ENCODE peak calls at places on chromosomes 16 and 17, in eight cellular contexts. N, V, E, K, A, O, Z and M are unnamed samples.

GRCh38 chr16:48632137-48632774 is 22.3 kb upstream of the N4BP1 start:
- DNase-seq in E (no peak), V (no peak), N (no peak), A (peak), Z (peak), K (no peak), O (no peak), M (peak)

GRCh38 chr17:55417411-55418268 is 4.0 kb downstream of the MMD start:
- DNase-seq in K (no peak), A (no peak), E (no peak), V (no peak), Z (no peak), O (no peak), N (no peak), M (no peak)

GRCh38 chr16:84453061-84453752 is 51.3 kb downstream of the MEAK7 start:
- DNase-seq in E (no peak), N (no peak), A (no peak), Z (no peak), V (no peak), K (no peak), O (no peak), M (peak)

GRCh38 chr17:36485805-36486203 is 677 bp upstream of the ZNHIT3 start:
- DNase-seq in K (no peak), N (peak), Z (no peak), E (no peak), O (no peak), A (no peak), V (no peak), M (no peak)

GRCh38 chr16:10181196-10182162 is 749 bp downstream of the GRIN2A start:
- DNase-seq in E (peak), Z (peak), O (no peak), N (peak), A (peak), K (peak), V (peak), M (peak)

GRCh38 chr17:47744168-47745036 is 11.4 kb downstream of the TBX21 start:
- DNase-seq in V (no peak), O (no peak), Z (no peak), N (no peak), E (no peak), K (no peak), A (no peak), M (no peak)

GRCh38 chr17:70040336-70040735 is 34.7 kb upstream of the KCNJ16 start:
- DNase-seq in V (peak), A (no peak), N (no peak), O (no peak), E (no peak), Z (no peak), K (no peak), M (no peak)

GRCh38 chr16:4319454-4319853 is 3.6 kb downstream of the GLIS2 start:
- DNase-seq in O (no peak), K (no peak), E (no peak), Z (peak), N (peak), A (no peak), V (no peak), M (peak)

GRCh38 chr16:56950881-56951771 is 10.6 kb upstream of the CETP start:
- DNase-seq in K (no peak), O (no peak), A (peak), Z (peak), N (peak), E (peak), V (peak), M (peak)

GRCh38 chr17:48012151-48012520 is 25.5 kb downstream of the COPZ2 start:
- DNase-seq in O (no peak), Z (peak), N (peak), K (peak), E (peak), A (peak), V (no peak), M (peak)

GRCh38 chr17:31802502-31802901 is 56.5 kb downstream of the COPRS start:
- DNase-seq in A (no peak), Z (no peak), O (no peak), E (no peak), N (no peak), K (no peak), V (peak), M (no peak)

GRCh38 chr17:44005865-44006580 is 1.6 kb downstream of the NAGS start:
- DNase-seq in Z (peak), O (no peak), K (peak), E (peak), A (peak), V (no peak), N (peak), M (peak)

GRCh38 chr17:65121916-65122821 is 15.0 kb upstream of the RGS9 start:
- DNase-seq in K (no peak), O (peak), A (no peak), E (no peak), Z (no peak), V (no peak), N (no peak), M (no peak)

GRCh38 chr17:55833311-55833710 is 82.5 kb downstream of the PCTP start:
- DNase-seq in O (no peak), N (no peak), K (no peak), V (no peak), E (no peak), A (no peak), Z (no peak), M (no peak)

GRCh38 chr17:83081561-83082201 is 2.3 kb downstream of the METRNL start:
- DNase-seq in E (no peak), A (no peak), K (no peak), N (peak), O (no peak), V (no peak), Z (peak), M (no peak)

GRCh38 chr16:89384282-89384681 is 106.1 kb downstream of the ANKRD11 start:
- DNase-seq in O (no peak), N (no peak), V (no peak), A (no peak), E (no peak), K (no peak), Z (no peak), M (no peak)

GRCh38 chr17:15262291-15263205 is 2.6 kb downstream of the PMP22 start:
- DNase-seq in A (peak), Z (peak), V (peak), E (peak), K (peak), N (peak), O (no peak), M (peak)

GRCh38 chr17:79537686-79538085 is 73.2 kb downstream of the RBFOX3 start:
- DNase-seq in A (no peak), K (peak), E (peak), Z (no peak), V (no peak), O (no peak), N (no peak), M (no peak)

GRCh38 chr16:63361032-63361624 is 1324.9 kb upstream of the CDH8 start:
- DNase-seq in A (no peak), O (peak), V (peak), K (no peak), N (peak), Z (no peak), E (no peak), M (no peak)

GRCh38 chr17:69864531-69864930 is 210.5 kb upstream of the KCNJ16 start:
- DNase-seq in V (no peak), A (no peak), O (no peak), K (no peak), Z (no peak), N (no peak), E (no peak), M (no peak)

GRCh38 chr16:50591800-50592771 is 43.9 kb downstream of the NKD1 start:
- DNase-seq in K (peak), Z (peak), A (no peak), E (peak), N (no peak), V (no peak), O (no peak), M (no peak)

GRCh38 chr17:27670791-27671590 is 40.0 kb downstream of the LGALS9 start:
- DNase-seq in O (no peak), E (no peak), Z (no peak), A (no peak), K (peak), N (no peak), V (no peak), M (peak)

GRCh38 chr17:4444782-4445473 is 11.2 kb downstream of the SPNS3 start:
- DNase-seq in K (peak), E (peak), N (no peak), O (no peak), A (no peak), Z (peak), V (no peak), M (peak)

GRCh38 chr17:15462962-15463361 is 4.5 kb downstream of the CDRT4 start:
- DNase-seq in A (no peak), E (no peak), O (no peak), K (no peak), N (no peak), Z (no peak), V (no peak), M (no peak)

GRCh38 chr17:62744259-62744658 is 63.9 kb downstream of the MARCHF10 start:
- DNase-seq in A (no peak), N (no peak), V (no peak), E (no peak), K (no peak), Z (no peak), O (no peak), M (no peak)

GRCh38 chr17:55693244-55694216 is 29.1 kb downstream of the TMEM100 start:
- DNase-seq in O (no peak), E (no peak), K (peak), Z (peak), N (no peak), V (peak), A (no peak), M (no peak)

GRCh38 chr17:39622380-39623006 is 4.3 kb upstream of the PPP1R1B start:
- DNase-seq in K (no peak), Z (no peak), V (no peak), N (no peak), A (no peak), O (no peak), E (no peak), M (no peak)

GRCh38 chr17:59623151-59623550 is 3.5 kb downstream of the CLTC start:
- DNase-seq in K (no peak), Z (no peak), N (no peak), E (no peak), V (no peak), O (no peak), A (no peak), M (no peak)
- TF ChIP-seq CTCF in K (no peak), Z (no peak), N (no peak), E (no peak), V (no peak), O (no peak), A (no peak), M (no peak)

GRCh38 chr17:58254803-58255202 is 16.4 kb downstream of the LPO start:
- DNase-seq in V (no peak), N (no peak), Z (no peak), E (no peak), O (no peak), K (no peak), A (peak), M (no peak)
- TF ChIP-seq CTCF in V (no peak), N (peak), Z (no peak), E (no peak), O (peak), K (no peak), A (peak), M (peak)

GRCh38 chr17:45395569-45396415 is 36.9 kb downstream of the ARHGAP27 start:
- DNase-seq in E (no peak), O (no peak), Z (no peak), N (no peak), K (peak), V (no peak), A (no peak), M (no peak)
- TF ChIP-seq CTCF in E (no peak), O (no peak), Z (no peak), N (no peak), K (no peak), V (no peak), A (no peak), M (no peak)

DNA sequence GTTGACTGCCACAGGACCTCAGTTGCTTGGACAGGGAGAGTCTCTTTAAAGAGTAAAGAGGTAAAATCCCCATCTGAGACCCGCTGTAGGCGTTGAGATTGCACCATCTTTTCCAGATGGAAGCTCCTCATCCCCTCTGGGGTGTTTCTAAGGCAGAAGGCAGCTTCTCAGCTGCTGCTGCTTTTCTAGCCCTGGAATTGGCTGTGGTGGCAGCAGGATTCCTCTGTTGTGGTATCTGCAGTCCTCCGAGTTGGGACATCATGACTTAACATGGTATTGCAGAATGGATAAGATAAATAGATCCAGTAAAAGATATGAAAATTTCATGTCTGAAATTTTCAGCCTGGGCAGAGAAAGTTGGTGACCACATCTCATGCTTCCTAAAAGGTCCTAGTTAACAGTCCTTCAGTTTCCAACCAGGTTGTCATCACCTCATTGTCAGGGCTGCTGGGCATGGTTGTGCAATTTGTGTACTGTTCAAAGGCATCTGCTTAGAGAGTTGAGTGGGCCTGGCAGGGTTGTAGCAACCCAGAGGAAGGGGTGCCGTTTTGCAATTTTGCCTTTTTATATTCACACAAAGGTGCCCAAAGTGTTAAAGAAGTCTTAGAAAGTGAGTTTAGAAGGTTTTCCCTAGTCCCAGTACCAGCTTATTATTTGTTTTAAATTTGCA is 150.4 kb downstream of the SPECC1 start:
- DNase-seq in A (no peak), K (no peak), V (no peak), O (no peak), E (no peak), N (no peak), Z (no peak), M (no peak)
- TF ChIP-seq CTCF in A (no peak), K (no peak), V (no peak), O (no peak), E (no peak), N (no peak), Z (no peak), M (no peak)